ENCODE peak calls at places on chromosomes 7 and 10, in ten cellular contexts. One of them, this sample, is unnamed.

GRCh38 chr7:70289067-70289466 is 690.8 kb downstream of the AUTS2 start:
- DNase-seq in foreskin fibroblast: peak; percentile 22
- DNase-seq in left lung: no peak
- DNase-seq in left ventricle myocardium inferior: no peak
- DNase-seq in PC-3: no peak
- DNase-seq in CD8-positive, alpha-beta T cell: no peak
- DNase-seq in heart right ventricle: no peak
- DNase-seq in AG04450: no peak
- DNase-seq in IMR-90: no peak
- DNase-seq in AG09309: no peak
- DNase-seq in this sample: peak; percentile 5

GRCh38 chr7:46900312-46901263 is 681.3 kb downstream of the TNS3 start:
- DNase-seq in foreskin fibroblast: peak; percentile 29
- DNase-seq in left lung: no peak
- DNase-seq in left ventricle myocardium inferior: peak; percentile 21
- DNase-seq in PC-3: peak; percentile 3
- DNase-seq in CD8-positive, alpha-beta T cell: no peak
- DNase-seq in heart right ventricle: no peak
- DNase-seq in AG04450: no peak
- DNase-seq in IMR-90: peak; percentile 15
- DNase-seq in AG09309: peak; percentile 79
- DNase-seq in this sample: peak; percentile 98

GRCh38 chr10:107548301-107548700 is 383.8 kb upstream of the SORCS1 start:
- DNase-seq in foreskin fibroblast: peak; percentile 52
- DNase-seq in left lung: no peak
- DNase-seq in left ventricle myocardium inferior: no peak
- DNase-seq in PC-3: no peak
- DNase-seq in CD8-positive, alpha-beta T cell: no peak
- DNase-seq in heart right ventricle: no peak
- DNase-seq in AG04450: no peak
- DNase-seq in IMR-90: no peak
- DNase-seq in AG09309: no peak
- DNase-seq in this sample: no peak

GRCh38 chr7:97971990-97972943 is 17.7 kb downstream of the OCM2 start:
- DNase-seq in foreskin fibroblast: peak; percentile 87
- DNase-seq in left lung: peak; percentile 83
- DNase-seq in left ventricle myocardium inferior: peak; percentile 81
- DNase-seq in PC-3: peak; percentile 76
- DNase-seq in CD8-positive, alpha-beta T cell: peak; percentile 77
- DNase-seq in heart right ventricle: peak; percentile 84
- DNase-seq in AG04450: peak; percentile 15
- DNase-seq in IMR-90: peak; percentile 57
- DNase-seq in AG09309: peak; percentile 10
- DNase-seq in this sample: peak; percentile 64

GRCh38 chr10:9222917-9223316 is 1168.4 kb downstream of the GATA3 start:
- DNase-seq in foreskin fibroblast: peak; percentile 82
- DNase-seq in left lung: no peak
- DNase-seq in left ventricle myocardium inferior: no peak
- DNase-seq in PC-3: no peak
- DNase-seq in CD8-positive, alpha-beta T cell: no peak
- DNase-seq in heart right ventricle: no peak
- DNase-seq in AG04450: no peak
- DNase-seq in IMR-90: no peak
- DNase-seq in AG09309: peak; percentile 23
- DNase-seq in this sample: no peak

GRCh38 chr10:122374859-122375721 is 582 bp downstream of the PLEKHA1 start:
- DNase-seq in foreskin fibroblast: peak; percentile 81
- DNase-seq in left lung: peak; percentile 67
- DNase-seq in left ventricle myocardium inferior: peak; percentile 53
- DNase-seq in PC-3: peak; percentile 41
- DNase-seq in CD8-positive, alpha-beta T cell: peak; percentile 54
- DNase-seq in heart right ventricle: peak; percentile 59
- DNase-seq in AG04450: no peak
- DNase-seq in IMR-90: peak; percentile 47
- DNase-seq in AG09309: no peak
- DNase-seq in this sample: peak; percentile 39

GRCh38 chr10:74745449-74745848 is 81.0 kb upstream of the KAT6B start:
- DNase-seq in foreskin fibroblast: no peak
- DNase-seq in left lung: no peak
- DNase-seq in left ventricle myocardium inferior: no peak
- DNase-seq in PC-3: no peak
- DNase-seq in CD8-positive, alpha-beta T cell: no peak
- DNase-seq in heart right ventricle: no peak
- DNase-seq in AG04450: no peak
- DNase-seq in IMR-90: no peak
- DNase-seq in AG09309: no peak
- DNase-seq in this sample: no peak

GRCh38 chr7:157699357-157700013 is 362.7 kb downstream of the DNAJB6 start:
- DNase-seq in foreskin fibroblast: no peak
- DNase-seq in left lung: peak; percentile 13
- DNase-seq in left ventricle myocardium inferior: no peak
- DNase-seq in PC-3: no peak
- DNase-seq in CD8-positive, alpha-beta T cell: no peak
- DNase-seq in heart right ventricle: no peak
- DNase-seq in AG04450: no peak
- DNase-seq in IMR-90: no peak
- DNase-seq in AG09309: no peak
- DNase-seq in this sample: no peak

GRCh38 chr7:136336932-136337331 is 359.8 kb upstream of the MTPN start:
- DNase-seq in foreskin fibroblast: no peak
- DNase-seq in left lung: no peak
- DNase-seq in left ventricle myocardium inferior: no peak
- DNase-seq in PC-3: no peak
- DNase-seq in CD8-positive, alpha-beta T cell: no peak
- DNase-seq in heart right ventricle: no peak
- DNase-seq in AG04450: no peak
- DNase-seq in IMR-90: no peak
- DNase-seq in AG09309: no peak
- DNase-seq in this sample: no peak

GRCh38 chr7:23044581-23044980 is 30.7 kb upstream of the HYCC1 start:
- DNase-seq in foreskin fibroblast: no peak
- DNase-seq in left lung: no peak
- DNase-seq in left ventricle myocardium inferior: no peak
- DNase-seq in PC-3: no peak
- DNase-seq in CD8-positive, alpha-beta T cell: no peak
- DNase-seq in heart right ventricle: no peak
- DNase-seq in AG04450: no peak
- DNase-seq in IMR-90: no peak
- DNase-seq in AG09309: no peak
- DNase-seq in this sample: no peak

GRCh38 chr7:86372262-86372661 is 271.4 kb upstream of the GRM3 start:
- DNase-seq in foreskin fibroblast: no peak
- DNase-seq in left lung: no peak
- DNase-seq in left ventricle myocardium inferior: no peak
- DNase-seq in PC-3: no peak
- DNase-seq in CD8-positive, alpha-beta T cell: no peak
- DNase-seq in heart right ventricle: no peak
- DNase-seq in AG04450: no peak
- DNase-seq in IMR-90: no peak
- DNase-seq in AG09309: no peak
- DNase-seq in this sample: no peak

GRCh38 chr10:16741540-16741939 is 75.7 kb downstream of the RSU1 start:
- DNase-seq in foreskin fibroblast: no peak
- DNase-seq in left lung: no peak
- DNase-seq in left ventricle myocardium inferior: no peak
- DNase-seq in PC-3: no peak
- DNase-seq in CD8-positive, alpha-beta T cell: no peak
- DNase-seq in heart right ventricle: no peak
- DNase-seq in AG04450: no peak
- DNase-seq in IMR-90: no peak
- DNase-seq in AG09309: no peak
- DNase-seq in this sample: no peak

GRCh38 chr10:11680496-11680895 is 61.7 kb upstream of the ECHDC3 start:
- DNase-seq in foreskin fibroblast: no peak
- DNase-seq in left lung: no peak
- DNase-seq in left ventricle myocardium inferior: no peak
- DNase-seq in PC-3: no peak
- DNase-seq in CD8-positive, alpha-beta T cell: no peak
- DNase-seq in heart right ventricle: no peak
- DNase-seq in AG04450: no peak
- DNase-seq in IMR-90: no peak
- DNase-seq in AG09309: no peak
- DNase-seq in this sample: no peak

GRCh38 chr10:11679946-11680345 is 62.2 kb upstream of the ECHDC3 start:
- DNase-seq in foreskin fibroblast: no peak
- DNase-seq in left lung: no peak
- DNase-seq in left ventricle myocardium inferior: no peak
- DNase-seq in PC-3: no peak
- DNase-seq in CD8-positive, alpha-beta T cell: no peak
- DNase-seq in heart right ventricle: no peak
- DNase-seq in AG04450: no peak
- DNase-seq in IMR-90: no peak
- DNase-seq in AG09309: no peak
- DNase-seq in this sample: no peak

GRCh38 chr10:11673346-11674330 is 62.2 kb upstream of the USP6NL start:
- DNase-seq in foreskin fibroblast: peak; percentile 35
- DNase-seq in left lung: no peak
- DNase-seq in left ventricle myocardium inferior: no peak
- DNase-seq in PC-3: no peak
- DNase-seq in CD8-positive, alpha-beta T cell: no peak
- DNase-seq in heart right ventricle: no peak
- DNase-seq in AG04450: no peak
- DNase-seq in IMR-90: no peak
- DNase-seq in AG09309: peak; percentile 67
- DNase-seq in this sample: no peak

GRCh38 chr10:11678074-11678793 is 63.9 kb upstream of the ECHDC3 start:
- DNase-seq in foreskin fibroblast: peak; percentile 52
- DNase-seq in left lung: no peak
- DNase-seq in left ventricle myocardium inferior: no peak
- DNase-seq in PC-3: no peak
- DNase-seq in CD8-positive, alpha-beta T cell: no peak
- DNase-seq in heart right ventricle: no peak
- DNase-seq in AG04450: no peak
- DNase-seq in IMR-90: no peak
- DNase-seq in AG09309: peak; percentile 38
- DNase-seq in this sample: no peak

GRCh38 chr10:11677480-11677879 is 64.7 kb upstream of the ECHDC3 start:
- DNase-seq in foreskin fibroblast: no peak
- DNase-seq in left lung: no peak
- DNase-seq in left ventricle myocardium inferior: no peak
- DNase-seq in PC-3: no peak
- DNase-seq in CD8-positive, alpha-beta T cell: no peak
- DNase-seq in heart right ventricle: no peak
- DNase-seq in AG04450: no peak
- DNase-seq in IMR-90: no peak
- DNase-seq in AG09309: no peak
- DNase-seq in this sample: no peak
- H3K4me3 ChIP-seq in foreskin fibroblast: no peak overlapping the region
- H3K4me3 ChIP-seq in left lung: no peak overlapping the region
- H3K4me3 ChIP-seq in left ventricle myocardium inferior: no peak overlapping the region
- H3K4me3 ChIP-seq in PC-3: no peak overlapping the region
- H3K4me3 ChIP-seq in CD8-positive, alpha-beta T cell: no peak overlapping the region
- H3K4me3 ChIP-seq in heart right ventricle: no peak overlapping the region
- H3K4me3 ChIP-seq in AG04450: no peak overlapping the region
- H3K4me3 ChIP-seq in IMR-90: no peak overlapping the region
- H3K4me3 ChIP-seq in AG09309: no peak overlapping the region
- H3K4me3 ChIP-seq in this sample: no peak overlapping the region

DNA sequence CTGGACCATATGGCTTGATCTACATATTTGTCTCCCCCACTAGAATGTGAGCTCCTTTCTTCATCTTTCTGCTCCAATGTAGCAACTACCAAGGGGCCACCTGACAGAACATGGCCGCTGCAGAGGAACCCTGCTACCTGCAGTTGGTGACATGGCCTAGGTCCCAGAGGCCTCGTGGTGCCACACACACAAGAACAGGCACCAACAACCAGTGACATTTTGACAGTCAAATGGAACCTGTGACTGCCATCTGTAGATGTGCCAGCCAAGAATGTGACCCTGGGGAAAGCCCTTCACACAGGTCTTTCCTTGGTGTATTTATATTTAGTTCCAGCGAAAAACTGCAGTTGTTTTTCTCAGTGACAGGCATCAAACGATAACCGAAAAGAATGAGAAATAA is 67.9 kb upstream of the ANKRD1 start:
- DNase-seq in foreskin fibroblast: no peak
- DNase-seq in left lung: no peak
- DNase-seq in left ventricle myocardium inferior: peak; percentile 51
- DNase-seq in PC-3: no peak
- DNase-seq in CD8-positive, alpha-beta T cell: no peak
- DNase-seq in heart right ventricle: peak; percentile 17
- DNase-seq in AG04450: no peak
- DNase-seq in IMR-90: no peak
- DNase-seq in AG09309: no peak
- DNase-seq in this sample: no peak
- TF ChIP-seq CTCF in foreskin fibroblast: no peak
- TF ChIP-seq CTCF in left lung: no peak
- TF ChIP-seq CTCF in left ventricle myocardium inferior: no peak
- TF ChIP-seq CTCF in PC-3: no peak
- TF ChIP-seq CTCF in CD8-positive, alpha-beta T cell: no peak
- TF ChIP-seq CTCF in heart right ventricle: no peak
- TF ChIP-seq CTCF in AG04450: no peak
- TF ChIP-seq CTCF in IMR-90: no peak
- TF ChIP-seq CTCF in AG09309: no peak
- TF ChIP-seq CTCF in this sample: no peak

GRCh38 chr10:26931223-26931622 is 70.5 kb upstream of the ABI1 start:
- DNase-seq in foreskin fibroblast: no peak
- DNase-seq in left lung: no peak
- DNase-seq in left ventricle myocardium inferior: peak; percentile 23
- DNase-seq in PC-3: no peak
- DNase-seq in CD8-positive, alpha-beta T cell: no peak
- DNase-seq in heart right ventricle: peak; percentile 25
- DNase-seq in AG04450: no peak
- DNase-seq in IMR-90: no peak
- DNase-seq in AG09309: no peak
- DNase-seq in this sample: no peak
- H3K4me3 ChIP-seq in foreskin fibroblast: no peak overlapping the region
- H3K4me3 ChIP-seq in left lung: no peak overlapping the region
- H3K4me3 ChIP-seq in left ventricle myocardium inferior: peak overlapping the region; percentile 50
- H3K4me3 ChIP-seq in PC-3: no peak overlapping the region
- H3K4me3 ChIP-seq in CD8-positive, alpha-beta T cell: no peak overlapping the region
- H3K4me3 ChIP-seq in heart right ventricle: no peak overlapping the region
- H3K4me3 ChIP-seq in AG04450: peak overlapping the region; percentile 20
- H3K4me3 ChIP-seq in IMR-90: no peak overlapping the region
- H3K4me3 ChIP-seq in AG09309: no peak overlapping the region
- H3K4me3 ChIP-seq in this sample: no peak overlapping the region

DNA sequence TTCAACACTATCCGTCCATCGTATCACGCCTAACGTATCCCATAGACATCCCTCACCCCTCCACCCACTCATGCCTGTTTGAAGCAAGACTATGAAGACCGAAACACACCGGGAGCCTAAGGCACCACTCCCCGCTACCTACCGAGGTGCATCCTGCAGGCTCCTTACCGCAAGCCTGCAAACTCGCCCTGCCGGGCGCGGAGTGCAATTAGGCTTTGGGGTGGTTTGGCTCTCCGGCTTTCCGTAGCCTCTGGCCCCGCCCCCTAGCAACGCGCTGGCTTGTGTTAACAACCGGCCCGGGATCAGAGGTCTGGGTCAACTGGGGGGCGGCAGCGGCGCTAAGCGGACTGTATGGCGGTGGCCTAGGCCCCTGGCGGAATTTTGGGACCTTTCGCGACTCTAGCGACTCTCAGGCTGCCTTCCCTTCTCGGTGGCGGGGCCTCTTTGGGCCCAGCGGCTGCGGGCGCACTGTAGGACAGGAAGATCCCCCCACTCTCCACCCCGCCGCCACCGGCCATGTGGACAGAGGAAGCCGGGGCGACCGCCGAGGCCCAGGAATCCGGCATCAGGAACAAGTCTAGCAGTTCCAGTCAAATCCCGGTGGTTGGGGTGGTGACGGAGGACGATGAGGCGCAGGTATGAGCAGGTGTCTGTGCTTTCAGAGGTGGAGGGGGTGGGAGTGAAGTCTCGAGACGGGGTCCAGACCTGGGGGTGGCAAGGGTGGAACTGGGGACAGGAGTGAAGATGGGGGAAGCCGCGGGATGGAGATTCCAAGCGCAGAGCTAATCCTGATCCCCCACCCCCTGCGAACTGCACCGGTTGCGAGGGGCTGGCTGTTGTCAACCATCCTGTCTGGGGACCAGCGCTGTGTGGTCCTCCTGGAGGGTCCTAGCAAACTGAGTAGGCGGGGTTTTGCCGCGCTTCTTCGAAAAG is at the start of gene CFAP69:
- DNase-seq in foreskin fibroblast: peak; percentile 94
- DNase-seq in left lung: peak; percentile 89
- DNase-seq in left ventricle myocardium inferior: peak; percentile 93
- DNase-seq in PC-3: peak; percentile 85
- DNase-seq in CD8-positive, alpha-beta T cell: peak; percentile 73
- DNase-seq in heart right ventricle: peak; percentile 90
- DNase-seq in AG04450: peak; percentile 50
- DNase-seq in IMR-90: peak; percentile 78
- DNase-seq in AG09309: no peak
- DNase-seq in this sample: peak; percentile 84
- TF ChIP-seq CTCF in foreskin fibroblast: peak; percentile 9
- TF ChIP-seq CTCF in left lung: peak; percentile 30
- TF ChIP-seq CTCF in left ventricle myocardium inferior: peak; percentile 59
- TF ChIP-seq CTCF in PC-3: no peak
- TF ChIP-seq CTCF in CD8-positive, alpha-beta T cell: peak; percentile 19
- TF ChIP-seq CTCF in heart right ventricle: peak; percentile 32
- TF ChIP-seq CTCF in AG04450: peak; percentile 42
- TF ChIP-seq CTCF in IMR-90: peak; percentile 24
- TF ChIP-seq CTCF in AG09309: peak; percentile 36
- TF ChIP-seq CTCF in this sample: peak; percentile 61

This sample was measured in fibroblast of the aortic adventitia.